ENCODE peak calls at places on chromosomes 3 and 15, in nine cellular contexts. G is effector memory CD4-positive, alpha-beta T cell; X is fibroblast of lung; U is Karpas-422; V is endothelial cell of umbilical vein; D is SJSA1; E is GM12878; K is CD8-positive, alpha-beta T cell; Y is aorta. N is an unnamed sample. For H3K36me3 and H3K27me3, the result is how much of the 10 kb centered on the place peaks cover.

GRCh38 chr15:75170711-75171341 is 30.9 kb upstream of the C15orf39 start:
- DNase-seq in Y (no peak), V (no peak), E (no peak), X (peak), K (no peak), D (no peak), G (no peak), U (no peak), N (peak)

GRCh38 chr3:184172681-184173373 is 1.8 kb upstream of the AP2M1 start:
- DNase-seq in K (no peak), G (no peak), D (peak), V (peak), U (no peak), E (no peak), X (peak), Y (no peak), N (no peak)

GRCh38 chr3:179027326-179027900 is 44.2 kb downstream of the ZMAT3 start:
- DNase-seq in D (peak), K (no peak), X (peak), E (no peak), G (no peak), Y (no peak), V (no peak), U (no peak), N (no peak)

GRCh38 chr3:102733811-102734574 is 299.2 kb downstream of the ZPLD1 start:
- DNase-seq in Y (no peak), K (no peak), X (peak), D (peak), V (no peak), G (no peak), U (no peak), E (no peak), N (peak)

GRCh38 chr3:32177702-32178198 is 60.7 kb upstream of the CMTM8 start:
- DNase-seq in K (peak), V (peak), G (peak), U (peak), D (peak), X (peak), E (no peak), Y (no peak), N (peak)

GRCh38 chr3:111882799-111883198 is 23.7 kb downstream of the PHLDB2 start:
- DNase-seq in D (no peak), E (no peak), Y (no peak), X (no peak), K (no peak), V (no peak), G (no peak), U (no peak), N (no peak)

GRCh38 chr15:96223939-96224338 is 106.6 kb upstream of the NR2F2 start:
- DNase-seq in X (no peak), K (no peak), Y (no peak), G (no peak), E (no peak), U (no peak), D (no peak), V (no peak), N (no peak)

GRCh38 chr3:197404754-197405153 is 106.3 kb upstream of the DLG1 start:
- DNase-seq in K (no peak), V (no peak), Y (no peak), X (no peak), U (no peak), G (no peak), E (no peak), D (no peak), N (no peak)

GRCh38 chr15:56919708-56920637 is 1.5 kb downstream of the TCF12 start:
- DNase-seq in K (peak), E (no peak), Y (peak), V (peak), G (no peak), U (peak), X (peak), D (peak), N (peak)

GRCh38 chr3:152968388-152969024 is 133.6 kb downstream of the P2RY1 start:
- DNase-seq in U (no peak), D (peak), V (peak), G (no peak), E (no peak), Y (no peak), K (no peak), X (peak), N (peak)

GRCh38 chr15:90104551-90104950 is 2.3 kb upstream of the IDH2 start:
- DNase-seq in K (no peak), X (no peak), V (no peak), D (no peak), G (no peak), U (no peak), E (no peak), Y (no peak), N (no peak)

GRCh38 chr15:75725021-75725718 is 12.5 kb upstream of the CSPG4 start:
- DNase-seq in E (no peak), K (no peak), X (no peak), V (no peak), G (no peak), D (no peak), Y (peak), U (no peak), N (no peak)

GRCh38 chr3:99526927-99527326 is 111.5 kb upstream of the COL8A1 start:
- DNase-seq in K (no peak), D (peak), U (no peak), X (peak), E (no peak), V (peak), Y (no peak), G (no peak), N (no peak)

GRCh38 chr3:136898954-136899353 is 36.9 kb downstream of the NCK1 start:
- DNase-seq in D (no peak), E (no peak), U (no peak), X (peak), G (no peak), K (no peak), Y (no peak), V (peak), N (no peak)

GRCh38 chr3:151918253-151919029 is 45.0 kb downstream of the SUCNR1 start:
- DNase-seq in G (no peak), D (peak), E (peak), K (no peak), X (peak), Y (no peak), V (peak), U (peak), N (no peak)

GRCh38 chr3:118548434-118548833 is 486.2 kb downstream of the IGSF11 start:
- DNase-seq in U (no peak), G (no peak), V (peak), E (no peak), X (peak), D (no peak), K (no peak), Y (no peak), N (no peak)

GRCh38 chr3:184574552-184575430 is 13.2 kb downstream of the EPHB3 start:
- DNase-seq in X (no peak), Y (no peak), E (no peak), K (no peak), V (no peak), U (peak), G (no peak), D (no peak), N (no peak)

GRCh38 chr15:39195988-39196486 is 384.8 kb upstream of the THBS1 start:
- DNase-seq in V (peak), D (peak), E (no peak), X (peak), G (no peak), K (no peak), U (peak), Y (no peak), N (peak)

GRCh38 chr3:1082024-1082633 is 10.7 kb upstream of the CNTN6 start:
- DNase-seq in G (no peak), E (no peak), X (peak), Y (peak), U (peak), D (no peak), V (peak), K (no peak), N (peak)

GRCh38 chr3:66561374-66561773 is 60.6 kb upstream of the LRIG1 start:
- DNase-seq in U (no peak), X (peak), K (no peak), D (peak), E (no peak), Y (no peak), V (no peak), G (no peak), N (no peak)

GRCh38 chr3:157248590-157249425 is 88.9 kb upstream of the CCNL1 start:
- DNase-seq in X (peak), K (no peak), D (peak), V (peak), G (no peak), U (no peak), E (no peak), Y (no peak), N (peak)

GRCh38 chr15:91254766-91255165 is 154.7 kb downstream of the SV2B start:
- DNase-seq in Y (no peak), V (no peak), K (no peak), E (no peak), D (no peak), X (no peak), U (peak), G (no peak), N (no peak)

GRCh38 chr3:34008191-34008590 is 209.8 kb downstream of the PDCD6IP start:
- DNase-seq in Y (no peak), E (no peak), G (no peak), K (no peak), V (no peak), D (no peak), U (peak), X (peak), N (no peak)

GRCh38 chr15:45958924-45959323 is 324.1 kb downstream of the SQOR start:
- DNase-seq in K (no peak), D (no peak), U (no peak), G (no peak), V (no peak), X (no peak), Y (no peak), E (no peak), N (no peak)

GRCh38 chr15:81492303-81492702 is 118.3 kb upstream of the TMC3 start:
- DNase-seq in V (peak), G (no peak), D (peak), X (peak), K (no peak), Y (no peak), U (no peak), E (no peak), N (peak)

GRCh38 chr15:89089316-89090230 is 1.3 kb downstream of the ABHD2 start:
- DNase-seq in X (no peak), D (no peak), Y (no peak), K (no peak), G (no peak), U (no peak), V (no peak), E (no peak), N (no peak)

GRCh38 chr3:134381836-134382442 is 7.7 kb upstream of the AMOTL2 start:
- DNase-seq in E (no peak), U (no peak), X (no peak), G (no peak), K (no peak), Y (peak), V (no peak), D (no peak), N (no peak)

GRCh38 chr3:89300519-89300918 is 193.1 kb downstream of the EPHA3 start:
- DNase-seq in V (no peak), D (no peak), K (no peak), E (no peak), X (peak), Y (no peak), U (no peak), G (no peak), N (no peak)

GRCh38 chr3:187039723-187040414 is 99.4 kb downstream of the RPL39L start:
- DNase-seq in Y (no peak), E (no peak), X (no peak), U (peak), K (no peak), V (no peak), G (no peak), D (no peak), N (no peak)

GRCh38 chr15:41483519-41483918 is 10.2 kb upstream of the ITPKA start:
- DNase-seq in D (no peak), X (no peak), E (no peak), V (no peak), Y (no peak), G (no peak), K (no peak), U (no peak), N (no peak)

GRCh38 chr15:79680721-79681120 is 216.1 kb downstream of the MTHFS start:
- DNase-seq in X (peak), U (no peak), V (peak), K (no peak), E (peak), Y (no peak), D (peak), G (no peak), N (peak)

GRCh38 chr3:130645261-130645660 is 101.4 kb downstream of the PIK3R4 start:
- DNase-seq in Y (no peak), V (no peak), E (no peak), G (no peak), U (no peak), X (no peak), K (no peak), D (no peak), N (no peak)

GRCh38 chr15:63727542-63727941 is 106.2 kb downstream of the HERC1 start:
- DNase-seq in Y (no peak), K (no peak), U (no peak), G (no peak), D (no peak), V (no peak), E (no peak), X (no peak), N (no peak)
- H3K36me3 ChIP-seq in Y (under half), K (half or more), U (half or more), G (half or more), D (under half), V (under half), E (under half), X (under half), N (under half)

GRCh38 chr3:146539315-146539714 is 5.1 kb downstream of the PLSCR1 start:
- DNase-seq in V (peak), X (no peak), D (no peak), G (no peak), U (no peak), Y (no peak), E (no peak), K (no peak), N (no peak)

GRCh38 chr3:146537603-146538002 is 6.8 kb downstream of the PLSCR1 start:
- DNase-seq in G (no peak), U (no peak), V (no peak), Y (no peak), D (no peak), E (no peak), X (peak), K (no peak), N (no peak)

GRCh38 chr3:146540236-146540635 is 4.2 kb downstream of the PLSCR1 start:
- DNase-seq in Y (no peak), D (no peak), V (no peak), K (no peak), G (no peak), U (no peak), X (no peak), E (no peak), N (no peak)

GRCh38 chr3:146532406-146532805 is 12.0 kb downstream of the PLSCR1 start:
- DNase-seq in V (no peak), Y (no peak), G (no peak), E (no peak), X (no peak), D (no peak), U (no peak), K (no peak), N (no peak)

GRCh38 chr3:146536681-146537080 is 7.7 kb downstream of the PLSCR1 start:
- DNase-seq in G (no peak), U (no peak), D (no peak), Y (no peak), K (no peak), V (peak), E (no peak), X (peak), N (no peak)
- H3K4me3 ChIP-seq in G (no peak), U (no peak), D (no peak), Y (no peak), K (no peak), V (no peak), E (no peak), X (no peak), N (no peak)

GRCh38 chr3:16136042-16136441 is 38.4 kb upstream of the GALNT15 start:
- DNase-seq in X (peak), V (no peak), U (no peak), D (peak), G (no peak), E (no peak), Y (no peak), K (no peak), N (no peak)
- H3K27me3 ChIP-seq in X (under half), V (under half), U (under half), D (under half), G (under half), E (under half), Y (under half), K (under half), N (under half)

GRCh38 chr3:143585720-143586456 is 262.4 kb downstream of the SLC9A9 start:
- DNase-seq in E (peak), V (no peak), D (no peak), X (no peak), U (no peak), K (no peak), G (no peak), Y (no peak), N (no peak)
- H3K36me3 ChIP-seq in E (under half), V (under half), D (under half), X (under half), U (under half), K (under half), G (under half), Y (under half), N (under half)